ENCODE peak calls at places on chromosomes 16 and 17, in nine cellular contexts. M is Peyer's patch, G is AG09319, L is Panc1, Q is ovary, A is tibial nerve, V is left ventricle myocardium inferior, Y is lower leg skin, Z is suprapubic skin. C is an unnamed sample.

GRCh38 chr17:78759203-78759968 is 22.7 kb downstream of the CYTH1 start:
- DNase-seq in M (no peak), G (no peak), L (no peak), Q (peak), A (no peak), V (peak), Y (no peak), Z (no peak), C (peak)

GRCh38 chr16:23670137-23670776 is 8.4 kb upstream of the PLK1 start:
- DNase-seq in M (no peak), G (no peak), L (no peak), Q (no peak), A (no peak), V (no peak), Y (no peak), Z (no peak), C (no peak)

GRCh38 chr17:66275651-66276050 is 26.8 kb upstream of the PRKCA start:
- DNase-seq in M (no peak), G (peak), L (peak), Q (no peak), A (no peak), V (no peak), Y (no peak), Z (no peak), C (no peak)

GRCh38 chr17:14752007-14752406 is 451.1 kb downstream of the HS3ST3B1 start:
- DNase-seq in M (no peak), G (no peak), L (no peak), Q (no peak), A (no peak), V (no peak), Y (no peak), Z (no peak), C (no peak)

GRCh38 chr16:49442805-49443204 is 69.2 kb downstream of the C16orf78 start:
- DNase-seq in M (no peak), G (no peak), L (no peak), Q (no peak), A (no peak), V (no peak), Y (no peak), Z (peak), C (no peak)

GRCh38 chr16:371729-372521 is 1.6 kb upstream of the MRPL28 start:
- DNase-seq in M (peak), G (no peak), L (no peak), Q (peak), A (no peak), V (no peak), Y (no peak), Z (peak), C (peak)

GRCh38 chr17:1000597-1001490 is 3.9 kb downstream of the TIMM22 start:
- DNase-seq in M (no peak), G (no peak), L (no peak), Q (no peak), A (no peak), V (peak), Y (no peak), Z (no peak), C (no peak)

GRCh38 chr17:81578038-81578441 is 25.9 kb upstream of the FAAP100 start:
- DNase-seq in M (no peak), G (no peak), L (no peak), Q (no peak), A (no peak), V (no peak), Y (no peak), Z (no peak), C (no peak)

GRCh38 chr16:80197790-80198201 is 343.0 kb upstream of the DYNLRB2 start:
- DNase-seq in M (no peak), G (peak), L (no peak), Q (no peak), A (no peak), V (no peak), Y (peak), Z (no peak), C (no peak)

GRCh38 chr17:51000835-51001638 is 119.6 kb downstream of the SPAG9 start:
- DNase-seq in M (no peak), G (peak), L (peak), Q (no peak), A (peak), V (no peak), Y (no peak), Z (no peak), C (no peak)

GRCh38 chr16:24497405-24497804 is 42.0 kb upstream of the RBBP6 start:
- DNase-seq in M (no peak), G (peak), L (no peak), Q (no peak), A (no peak), V (no peak), Y (no peak), Z (no peak), C (no peak)

GRCh38 chr16:1543085-1543896 is 9.8 kb downstream of the TMEM204 start:
- DNase-seq in M (no peak), G (peak), L (no peak), Q (no peak), A (peak), V (peak), Y (peak), Z (no peak), C (peak)
- TF ChIP-seq CTCF in M (no peak), G (peak), L (no peak), Q (no peak), A (no peak), V (no peak), Y (no peak), Z (no peak), C (no peak)

GRCh38 chr17:40063034-40063765 is 435 bp downstream of the THRA start:
- DNase-seq in M (no peak), G (no peak), L (no peak), Q (peak), A (peak), V (peak), Y (no peak), Z (peak), C (peak)
- TF ChIP-seq CTCF in M (peak), G (no peak), L (no peak), Q (peak), A (no peak), V (no peak), Y (no peak), Z (no peak), C (no peak)

GRCh38 chr16:82830944-82831343 is 204.2 kb downstream of the CDH13 start:
- DNase-seq in M (no peak), G (no peak), L (no peak), Q (no peak), A (no peak), V (no peak), Y (no peak), Z (no peak), C (no peak)

GRCh38 chr16:82832861-82833260 is 206.1 kb downstream of the CDH13 start:
- DNase-seq in M (no peak), G (peak), L (no peak), Q (no peak), A (no peak), V (no peak), Y (no peak), Z (no peak), C (no peak)

GRCh38 chr16:82835487-82836160 is 208.9 kb downstream of the CDH13 start:
- DNase-seq in M (no peak), G (no peak), L (no peak), Q (no peak), A (no peak), V (no peak), Y (no peak), Z (no peak), C (no peak)

DNA sequence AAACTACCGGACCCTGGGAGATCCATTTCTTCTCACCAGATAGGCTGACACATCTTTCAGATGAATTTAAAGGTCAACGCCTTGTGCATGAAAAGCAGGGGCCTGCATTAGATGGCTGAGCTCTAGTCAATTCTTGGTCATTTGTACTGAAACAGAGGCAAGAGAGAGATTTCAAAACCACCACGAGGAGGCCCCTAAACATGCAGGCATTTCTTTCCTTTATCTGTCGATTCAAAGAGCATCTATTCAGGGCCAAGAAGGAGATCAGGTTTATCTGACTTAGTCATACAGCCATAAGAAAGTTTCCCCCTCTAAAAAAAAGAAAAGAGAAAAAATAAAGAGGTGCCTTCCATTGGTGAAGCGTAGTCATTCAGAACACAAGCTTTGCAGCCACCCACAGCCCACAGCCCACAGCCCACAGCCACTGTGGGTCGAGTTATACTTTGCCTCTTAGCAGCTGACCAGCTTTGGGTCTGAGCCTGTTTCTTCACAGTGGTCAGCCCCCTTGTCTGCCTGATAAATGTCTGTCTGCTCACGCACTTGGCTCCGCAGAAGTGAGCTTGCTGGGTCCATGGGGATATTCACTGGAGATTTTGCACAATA is 207.5 kb downstream of the CDH13 start:
- DNase-seq in M (no peak), G (no peak), L (no peak), Q (no peak), A (no peak), V (no peak), Y (no peak), Z (no peak), C (no peak)
- TF ChIP-seq CTCF in M (no peak), G (no peak), L (no peak), Q (no peak), A (no peak), V (no peak), Y (no peak), Z (no peak), C (no peak)

GRCh38 chr17:65185060-65185459 is 47.9 kb downstream of the RGS9 start:
- DNase-seq in M (no peak), G (no peak), L (no peak), Q (no peak), A (no peak), V (no peak), Y (no peak), Z (no peak), C (no peak)
- TF ChIP-seq CTCF in M (no peak), G (no peak), L (no peak), Q (no peak), A (no peak), V (no peak), Y (no peak), Z (no peak), C (no peak)

C was measured in pancreas.